ENCODE peak calls at places on chromosomes 11 and 22, in five cellular contexts. G is Peyer's patch, C is heart right ventricle, O is stomach, T is RWPE1. I is an unnamed sample.

GRCh38 chr11:36391062-36391461 is 95.0 kb downstream of the PRR5L start:
- DNase-seq in C (no peak), G (no peak), T (no peak), O (no peak), I (no peak)

GRCh38 chr11:19767691-19768151 is 55.1 kb downstream of the NAV2 start:
- DNase-seq in T (no peak), C (no peak), O (no peak), G (no peak), I (no peak)

GRCh38 chr11:76769645-76770586 is 13.2 kb upstream of the TSKU start:
- DNase-seq in T (peak; percentile 41), C (no peak), O (peak; percentile 82), G (no peak), I (no peak)

GRCh38 chr11:72753341-72754148 is 1.3 kb upstream of the ARAP1 start:
- DNase-seq in C (no peak), O (no peak), G (no peak), T (no peak), I (no peak)

GRCh38 chr11:64791781-64792291 is 11.2 kb downstream of the MAP4K2 start:
- DNase-seq in O (no peak), G (no peak), C (no peak), T (no peak), I (no peak)

GRCh38 chr11:112627588-112628045 is 333.6 kb upstream of the NCAM1 start:
- DNase-seq in T (no peak), G (no peak), C (no peak), O (no peak), I (no peak)

GRCh38 chr11:86440843-86441242 is 66.2 kb downstream of the CCDC81 start:
- DNase-seq in O (no peak), T (no peak), G (no peak), C (no peak), I (no peak)

GRCh38 chr11:65041206-65042035 is at the start of gene SAC3D1:
- DNase-seq in T (no peak), C (peak; percentile 27), G (no peak), O (peak; percentile 67), I (no peak)

GRCh38 chr22:23263651-23264555 is 83.6 kb downstream of the BCR start:
- DNase-seq in O (peak; percentile 59), T (no peak), C (no peak), G (peak; percentile 52), I (no peak)

GRCh38 chr11:86176165-86176884 is 68.2 kb upstream of the EED start:
- DNase-seq in C (no peak), G (no peak), O (no peak), T (no peak), I (no peak)

GRCh38 chr11:110907629-110908028 is 195.4 kb upstream of the ARHGAP20 start:
- DNase-seq in C (no peak), T (peak; percentile 63), O (peak; percentile 47), G (no peak), I (no peak)

GRCh38 chr11:15236514-15236913 is 121.8 kb downstream of the INSC start:
- DNase-seq in T (no peak), C (no peak), G (no peak), O (no peak), I (no peak)

GRCh38 chr11:64743591-64744543 is at the start of gene RASGRP2:
- DNase-seq in C (peak; percentile 90), O (peak; percentile 74), T (no peak), G (peak; percentile 94), I (peak; percentile 62)

GRCh38 chr11:8256271-8257002 is 7.2 kb downstream of the LMO1 start:
- DNase-seq in O (no peak), C (no peak), G (no peak), T (no peak), I (no peak)

GRCh38 chr22:18000441-18001039 is 23.8 kb downstream of the MICAL3 start:
- DNase-seq in C (no peak), G (no peak), T (no peak), O (no peak), I (no peak)

GRCh38 chr22:20531404-20532181 is 24.2 kb downstream of the MED15 start:
- DNase-seq in C (peak; percentile 53), T (peak; percentile 86), O (peak; percentile 62), G (no peak), I (peak; percentile 58)

GRCh38 chr11:117872420-117872961 is 4.0 kb downstream of the FXYD6 start:
- DNase-seq in T (no peak), G (no peak), O (no peak), C (peak; percentile 56), I (no peak)

GRCh38 chr11:70168405-70168754 is 34.7 kb upstream of the FADD start:
- DNase-seq in G (no peak), O (no peak), C (no peak), T (no peak), I (no peak)

GRCh38 chr22:41664951-41665350 is 23.7 kb downstream of the SNU13 start:
- DNase-seq in O (no peak), G (no peak), T (no peak), C (no peak), I (no peak)
- H3K27ac ChIP-seq in O (no peak overlapping the region), G (no peak overlapping the region), T (peak overlapping the region; percentile 99), C (no peak overlapping the region), I (no peak overlapping the region)

GRCh38 chr11:25432376-25432775 is 899.6 kb upstream of the ANO3 start:
- DNase-seq in C (no peak), G (no peak), O (no peak), T (no peak), I (no peak)
- H3K27ac ChIP-seq in C (no peak overlapping the region), G (no peak overlapping the region), O (no peak overlapping the region), T (no peak overlapping the region), I (no peak overlapping the region)

GRCh38 chr22:33563568-33563967 is 356.7 kb downstream of the LARGE1 start:
- DNase-seq in T (no peak), G (no peak), C (no peak), O (no peak), I (no peak)
- H3K27ac ChIP-seq in T (no peak overlapping the region), G (no peak overlapping the region), C (peak overlapping the region; percentile 54), O (peak overlapping the region; percentile 57), I (no peak overlapping the region)

DNA sequence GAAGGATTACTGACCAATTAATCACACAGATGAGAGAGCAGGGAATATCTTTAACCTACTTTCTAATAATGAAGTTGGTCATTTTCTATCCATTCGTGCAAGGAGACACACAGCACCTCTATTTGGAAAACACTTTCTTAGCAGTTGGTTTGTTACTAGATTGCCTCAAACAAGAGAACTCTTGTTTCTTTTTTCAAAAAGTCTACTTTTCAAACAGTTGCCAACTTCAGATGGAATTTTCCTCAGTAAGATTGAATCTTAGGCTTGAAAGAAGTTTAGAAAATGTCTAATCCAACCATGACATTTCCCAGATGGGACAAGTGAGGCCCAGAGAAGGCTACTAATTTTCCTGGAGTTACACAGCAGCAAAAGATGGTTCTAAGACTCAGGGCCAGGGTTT is 42.4 kb upstream of the SMTN start:
- DNase-seq in C (no peak), T (no peak), G (no peak), O (no peak), I (no peak)
- H3K27ac ChIP-seq in C (peak overlapping the region; percentile 65), T (no peak overlapping the region), G (peak overlapping the region; percentile 62), O (peak overlapping the region; percentile 74), I (peak overlapping the region; percentile 7)

GRCh38 chr22:49953027-49953679 is 7.4 kb upstream of the PIM3 start:
- DNase-seq in T (no peak), G (no peak), C (no peak), O (peak; percentile 92), I (no peak)
- H3K27ac ChIP-seq in T (peak overlapping the region; percentile 92), G (no peak overlapping the region), C (peak overlapping the region; percentile 88), O (peak overlapping the region; percentile 98), I (no peak overlapping the region)